ENCODE peak calls at places on chromosomes 13 and 19, in eight cellular contexts. L is A673; W is HL-60; K is aorta; V is thoracic aorta; O is epithelial cell of prostate; M is CD8-positive, alpha-beta T cell; D is lung. H is an unnamed sample.

GRCh38 chr19:45472557-45473365 is 5.0 kb downstream of the FOSB start:
- DNase-seq in L (no peak), W (no peak), K (no peak), V (no peak), O (no peak), M (peak; percentile 34), D (no peak), H (no peak)

GRCh38 chr13:74270018-74270417 is 135.8 kb upstream of the KLF12 start:
- DNase-seq in L (no peak), W (no peak), K (no peak), V (no peak), O (peak; percentile 72), M (no peak), D (no peak), H (no peak)

GRCh38 chr19:11378319-11379189 is 4.1 kb downstream of the SWSAP1 start:
- DNase-seq in L (peak; percentile 64), W (peak; percentile 42), K (peak; percentile 61), V (no peak), O (peak; percentile 63), M (no peak), D (no peak), H (peak; percentile 73)

GRCh38 chr13:109844396-109844795 is 58.0 kb upstream of the IRS2 start:
- DNase-seq in L (no peak), W (no peak), K (no peak), V (no peak), O (no peak), M (no peak), D (no peak), H (no peak)

GRCh38 chr19:58277748-58278147 is 1.0 kb upstream of the ZNF8 start:
- DNase-seq in L (no peak), W (no peak), K (no peak), V (no peak), O (no peak), M (no peak), D (no peak), H (no peak)

GRCh38 chr19:41510484-41510883 is 65.5 kb upstream of the CEACAM21 start:
- DNase-seq in L (no peak), W (no peak), K (no peak), V (no peak), O (no peak), M (no peak), D (no peak), H (no peak)

GRCh38 chr19:55552620-55553019 is 7.3 kb upstream of the SBK3 start:
- DNase-seq in L (peak; percentile 17), W (no peak), K (no peak), V (no peak), O (no peak), M (no peak), D (no peak), H (peak; percentile 85)

GRCh38 chr19:6204212-6204611 is 68.7 kb downstream of the ACSBG2 start:
- DNase-seq in L (no peak), W (no peak), K (no peak), V (no peak), O (no peak), M (no peak), D (no peak), H (no peak)

GRCh38 chr19:55156202-55157063 is 1.1 kb downstream of the TNNI3 start:
- DNase-seq in L (peak; percentile 94), W (no peak), K (no peak), V (no peak), O (no peak), M (peak; percentile 43), D (peak; percentile 56), H (peak; percentile 50)

GRCh38 chr19:18055967-18056366 is 30.8 kb downstream of the IL12RB1 start:
- DNase-seq in L (no peak), W (no peak), K (no peak), V (no peak), O (no peak), M (no peak), D (no peak), H (no peak)

GRCh38 chr19:18058208-18059009 is 28.3 kb downstream of the IL12RB1 start:
- DNase-seq in L (peak; percentile 88), W (peak; percentile 82), K (peak; percentile 85), V (peak; percentile 21), O (no peak), M (peak; percentile 81), D (peak; percentile 82), H (peak; percentile 48)

GRCh38 chr19:18059902-18060301 is 26.8 kb downstream of the IL12RB1 start:
- DNase-seq in L (no peak), W (no peak), K (no peak), V (no peak), O (no peak), M (no peak), D (no peak), H (no peak)

GRCh38 chr19:18059297-18059696 is 27.4 kb downstream of the IL12RB1 start:
- DNase-seq in L (no peak), W (no peak), K (no peak), V (no peak), O (no peak), M (no peak), D (no peak), H (no peak)

GRCh38 chr19:18057557-18057956 is 29.2 kb downstream of the IL12RB1 start:
- DNase-seq in L (no peak), W (no peak), K (peak; percentile 69), V (no peak), O (no peak), M (no peak), D (no peak), H (no peak)
- H3K27ac ChIP-seq in L (no peak overlapping the region), W (peak overlapping the region; percentile 59), K (no peak overlapping the region), V (peak overlapping the region; percentile 86), O (no peak overlapping the region), M (no peak overlapping the region), D (peak overlapping the region; percentile 32), H (no peak overlapping the region)

GRCh38 chr19:40190891-40191835 is at the start of gene MAP3K10:
- DNase-seq in L (peak; percentile 75), W (peak; percentile 38), K (peak; percentile 84), V (peak; percentile 33), O (no peak), M (peak; percentile 67), D (peak; percentile 60), H (peak; percentile 63)

GRCh38 chr19:40191836-40192646 is 815 bp downstream of the MAP3K10 start:
- DNase-seq in L (peak; percentile 18), W (no peak), K (no peak), V (no peak), O (no peak), M (no peak), D (no peak), H (no peak)

GRCh38 chr19:40192758-40193586 is 1.7 kb downstream of the MAP3K10 start:
- DNase-seq in L (peak; percentile 34), W (no peak), K (no peak), V (no peak), O (no peak), M (no peak), D (no peak), H (no peak)

GRCh38 chr19:40198272-40198990 is 7.2 kb downstream of the MAP3K10 start:
- DNase-seq in L (no peak), W (no peak), K (no peak), V (no peak), O (no peak), M (no peak), D (no peak), H (no peak)

DNA sequence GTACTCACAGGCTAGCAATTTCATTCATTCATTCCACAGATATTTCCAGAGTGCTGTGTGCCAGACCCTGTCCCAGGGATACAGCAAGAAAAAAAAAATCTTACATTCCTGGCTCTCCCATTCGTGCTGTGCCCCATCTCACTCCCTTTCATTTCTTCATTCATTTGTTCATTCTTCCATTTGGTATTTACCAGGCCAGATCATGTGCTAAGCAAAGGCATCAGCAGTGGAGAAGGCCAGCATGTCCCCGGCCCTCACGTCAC is 2.3 kb downstream of the MAP3K10 start:
- DNase-seq in L (no peak), W (no peak), K (no peak), V (no peak), O (no peak), M (no peak), D (no peak), H (no peak)
- H3K27ac ChIP-seq in L (no peak overlapping the region), W (no peak overlapping the region), K (no peak overlapping the region), V (no peak overlapping the region), O (no peak overlapping the region), M (no peak overlapping the region), D (no peak overlapping the region), H (no peak overlapping the region)

DNA sequence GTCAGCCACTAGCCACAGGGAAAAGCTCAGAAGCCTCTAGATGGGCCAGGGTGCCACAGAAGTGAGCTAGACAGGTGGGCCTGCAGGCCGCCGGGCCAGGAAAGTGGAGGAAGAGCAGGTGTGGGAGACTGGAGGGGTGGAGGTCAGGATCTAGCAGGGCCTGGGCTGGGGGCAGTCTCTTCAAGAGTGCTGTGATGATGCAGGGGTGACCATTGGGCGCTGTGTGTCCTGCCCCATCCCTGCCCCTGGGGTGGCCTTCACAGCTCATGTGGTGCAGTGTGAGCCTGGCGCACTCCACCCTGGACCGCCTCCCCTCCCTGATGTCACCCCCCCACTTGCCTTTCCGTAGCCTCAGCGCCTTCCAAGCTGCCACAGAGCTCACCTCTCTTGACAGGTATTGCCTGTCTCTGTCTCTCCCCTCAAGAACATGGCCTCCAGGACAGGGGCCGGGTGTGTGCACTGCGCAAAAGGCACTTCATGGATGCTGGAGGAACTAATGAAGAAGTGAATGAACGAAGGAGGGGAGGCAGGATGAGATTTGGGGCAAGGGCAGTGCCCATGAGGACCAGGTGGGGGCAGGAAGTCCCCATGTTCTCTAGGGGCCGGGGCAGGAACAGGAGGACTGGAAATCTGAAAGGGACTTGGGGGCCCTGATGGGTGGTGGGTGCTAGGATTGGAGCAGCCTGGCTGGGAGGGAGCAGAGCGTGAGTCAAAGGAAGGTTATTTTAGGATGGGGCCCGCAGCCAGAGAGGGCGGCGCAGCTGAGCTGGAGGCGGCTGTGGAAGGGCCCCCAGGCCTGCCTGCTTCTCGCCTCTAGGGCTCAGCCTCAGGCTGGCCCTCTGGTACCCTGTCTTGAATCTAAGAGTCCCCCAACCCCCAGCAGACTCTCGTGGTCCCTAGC is 6.6 kb downstream of the SSBP4 start:
- DNase-seq in L (peak; percentile 51), W (no peak), K (peak; percentile 85), V (no peak), O (no peak), M (peak; percentile 36), D (no peak), H (peak; percentile 52)
- H3K27ac ChIP-seq in L (peak overlapping the region; percentile 56), W (no peak overlapping the region), K (peak overlapping the region; percentile 37), V (peak overlapping the region; percentile 77), O (no peak overlapping the region), M (no peak overlapping the region), D (peak overlapping the region; percentile 44), H (peak overlapping the region; percentile 4)

GRCh38 chr19:43545276-43545675 is 12.3 kb downstream of the ZNF575 start:
- DNase-seq in L (no peak), W (no peak), K (no peak), V (no peak), O (no peak), M (no peak), D (no peak), H (no peak)
- H3K27ac ChIP-seq in L (no peak overlapping the region), W (no peak overlapping the region), K (no peak overlapping the region), V (no peak overlapping the region), O (no peak overlapping the region), M (no peak overlapping the region), D (no peak overlapping the region), H (no peak overlapping the region)

GRCh38 chr19:38838986-38839761 is 7.6 kb upstream of the ECH1 start:
- DNase-seq in L (no peak), W (no peak), K (peak; percentile 28), V (no peak), O (no peak), M (no peak), D (no peak), H (no peak)
- H3K27ac ChIP-seq in L (no peak overlapping the region), W (no peak overlapping the region), K (no peak overlapping the region), V (no peak overlapping the region), O (peak overlapping the region; percentile 91), M (no peak overlapping the region), D (peak overlapping the region; percentile 6), H (no peak overlapping the region)

GRCh38 chr13:20340759-20341161 is 108.6 kb upstream of the GJB6 start:
- DNase-seq in L (peak; percentile 28), W (no peak), K (peak; percentile 65), V (no peak), O (peak; percentile 49), M (no peak), D (peak; percentile 40), H (no peak)
- H3K27ac ChIP-seq in L (no peak overlapping the region), W (no peak overlapping the region), K (no peak overlapping the region), V (no peak overlapping the region), O (peak overlapping the region; percentile 73), M (no peak overlapping the region), D (no peak overlapping the region), H (no peak overlapping the region)